ENCODE peak calls at places on chromosomes 13 and 19, in seven cellular contexts. H is cardiac fibroblast, R is HFFc6, A is astrocyte of the spinal cord, C is D721Med, L is AG09309, G is heart left ventricle. E is an unnamed sample.

GRCh38 chr19:14795078-14795721 is 16.8 kb upstream of the ADGRE2 start:
- DNase-seq in L (no peak), A (no peak), H (no peak), C (no peak), G (no peak), R (no peak), E (peak; percentile 1)

GRCh38 chr13:97749174-97749573 is 204.3 kb upstream of the IPO5 start:
- DNase-seq in G (no peak), R (no peak), L (no peak), C (no peak), H (no peak), A (no peak), E (peak; percentile 85)

GRCh38 chr19:17327068-17327653 is 7.5 kb downstream of the ANO8 start:
- DNase-seq in L (no peak), G (no peak), A (no peak), R (no peak), C (no peak), H (no peak), E (no peak)

GRCh38 chr19:4455742-4456565 is 1.6 kb downstream of the UBXN6 start:
- DNase-seq in R (peak; percentile 81), G (peak; percentile 66), L (no peak), H (peak; percentile 88), A (peak; percentile 66), C (no peak), E (peak; percentile 15)

GRCh38 chr13:77729502-77730221 is 32.2 kb downstream of the SLAIN1 start:
- DNase-seq in H (no peak), A (no peak), C (no peak), L (no peak), G (no peak), R (no peak), E (no peak)

GRCh38 chr13:23381877-23382276 is 51.6 kb downstream of the SACS start:
- DNase-seq in H (peak; percentile 15), C (no peak), R (no peak), L (no peak), G (no peak), A (no peak), E (no peak)

GRCh38 chr13:100176781-100177389 is 88.0 kb downstream of the PCCA start:
- DNase-seq in C (no peak), H (peak; percentile 79), G (no peak), L (peak; percentile 2), R (no peak), A (peak; percentile 65), E (peak; percentile 54)

GRCh38 chr19:29672933-29673336 is 7.7 kb downstream of the PLEKHF1 start:
- DNase-seq in G (no peak), R (no peak), A (no peak), H (no peak), C (no peak), L (no peak), E (no peak)

GRCh38 chr19:17347877-17348276 is 10.5 kb downstream of the GTPBP3 start:
- DNase-seq in R (no peak), A (no peak), G (no peak), L (no peak), C (no peak), H (no peak), E (no peak)

GRCh38 chr13:78247362-78247761 is 328.7 kb upstream of the EDNRB start:
- DNase-seq in G (no peak), H (no peak), A (no peak), L (no peak), R (no peak), C (no peak), E (no peak)

DNA sequence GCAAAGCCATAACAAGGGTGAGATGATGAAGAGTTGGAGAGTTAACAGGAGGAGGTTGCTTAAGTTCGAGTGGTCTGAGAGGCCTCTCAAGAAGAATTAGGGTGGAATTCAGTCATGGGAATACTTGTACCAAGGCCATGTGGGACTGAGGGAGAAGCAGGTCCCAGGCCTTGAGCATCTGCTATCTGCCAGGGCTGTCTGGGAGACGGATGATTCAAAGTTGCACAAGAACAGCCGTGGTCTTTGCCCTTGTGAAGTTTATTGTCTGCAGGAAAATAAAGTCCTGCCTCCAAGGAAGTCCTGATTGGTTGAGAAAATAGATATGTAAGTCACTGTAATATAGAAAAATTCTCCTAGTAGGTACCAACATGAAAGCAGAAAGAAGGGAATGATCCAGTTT is 178.8 kb upstream of the RFC3 start:
- DNase-seq in H (peak; percentile 93), G (no peak), L (peak; percentile 97), A (no peak), C (no peak), R (peak; percentile 64), E (peak; percentile 30)
- TF ChIP-seq CTCF in H (no peak), G (no peak), L (no peak), A (no peak), C (no peak), R (no peak), E (no peak)

GRCh38 chr13:65613004-65613403 is 1617.1 kb downstream of the PCDH9 start:
- DNase-seq in C (no peak), G (no peak), L (no peak), A (no peak), R (no peak), H (no peak), E (no peak)
- TF ChIP-seq CTCF in C (no peak), G (no peak), L (peak; percentile 4), A (peak; percentile 32), R (peak; percentile 35), H (peak; percentile 29), E (no peak)

DNA sequence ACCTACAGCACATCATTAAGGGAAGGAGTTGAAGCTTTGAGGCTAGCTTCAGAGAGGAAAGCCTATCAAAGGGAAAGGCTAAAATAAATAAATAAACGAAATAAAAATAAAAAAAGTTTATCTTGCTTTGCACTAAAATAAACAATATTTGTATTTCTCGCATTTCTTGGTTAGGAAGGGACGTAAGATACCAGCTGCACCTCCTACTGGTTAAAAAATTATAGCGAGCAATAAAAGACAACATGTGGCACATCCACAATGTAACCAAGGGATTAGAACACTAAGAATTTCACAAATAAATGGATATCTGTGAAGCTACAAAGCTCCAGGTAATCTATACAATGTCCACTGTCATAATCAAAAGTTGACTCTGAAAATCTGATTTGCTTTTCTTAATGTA is 194.5 kb downstream of the DACH1 start:
- DNase-seq in H (peak; percentile 22), L (no peak), C (no peak), A (no peak), G (no peak), R (no peak), E (no peak)
- TF ChIP-seq CTCF in H (peak; percentile 30), L (no peak), C (no peak), A (peak; percentile 28), G (no peak), R (no peak), E (no peak)

GRCh38 chr13:24407844-24408243 is 98.5 kb downstream of the C1QTNF9 start:
- DNase-seq in C (no peak), G (no peak), A (no peak), L (no peak), H (no peak), R (no peak), E (no peak)
- TF ChIP-seq CTCF in C (no peak), G (no peak), A (no peak), L (no peak), H (no peak), R (peak; percentile 42), E (no peak)

GRCh38 chr19:45090598-45090997 is 2.4 kb upstream of the PPP1R37 start:
- DNase-seq in H (no peak), L (no peak), G (no peak), R (no peak), C (no peak), A (no peak), E (no peak)

GRCh38 chr19:45094158-45094557 is 1.2 kb downstream of the PPP1R37 start:
- DNase-seq in R (no peak), L (no peak), C (no peak), G (no peak), H (no peak), A (no peak), E (no peak)

GRCh38 chr19:45094707-45095106 is 1.7 kb downstream of the PPP1R37 start:
- DNase-seq in H (no peak), G (no peak), R (no peak), A (no peak), L (no peak), C (no peak), E (no peak)

GRCh38 chr19:45091031-45091918 is 1.7 kb upstream of the PPP1R37 start:
- DNase-seq in R (peak; percentile 99), G (peak; percentile 99), L (peak; percentile 95), C (peak; percentile 88), A (peak; percentile 99), H (peak; percentile 100), E (peak; percentile 95)

GRCh38 chr19:45092747-45093678 is at the start of gene PPP1R37:
- DNase-seq in G (peak; percentile 94), C (peak; percentile 96), L (peak; percentile 91), A (peak; percentile 98), H (peak; percentile 99), R (peak; percentile 97), E (peak; percentile 94)
- TF ChIP-seq CTCF in G (peak; percentile 41), C (no peak), L (peak; percentile 8), A (peak; percentile 22), H (no peak), R (peak; percentile 57), E (peak; percentile 31)

GRCh38 chr19:5561559-5561958 is 6.2 kb downstream of the TINCR start:
- DNase-seq in G (no peak), H (no peak), A (no peak), L (no peak), R (no peak), C (no peak), E (no peak)
- TF ChIP-seq CTCF in G (no peak), H (peak; percentile 34), A (peak; percentile 36), L (peak; percentile 30), R (peak; percentile 80), C (peak; percentile 35), E (peak; percentile 41)